ENCODE peak calls at places on chromosomes 2 and 18, in six cellular contexts. One of them, this sample, is unnamed.

GRCh38 chr2:11998626-11999378 is 252.4 kb downstream of the LPIN1 start:
- DNase-seq in activated naive CD8-positive, alpha-beta T cell treated with anti-CD3 and anti-CD28 coated beads for 36 hours: no peak
- DNase-seq in astrocyte of the spinal cord: no peak
- DNase-seq in lung: no peak
- DNase-seq in HT-29: no peak
- DNase-seq in A549: no peak
- DNase-seq in this sample: no peak

GRCh38 chr2:189982777-189983394 is 79.6 kb downstream of the MSTN start:
- DNase-seq in astrocyte of the spinal cord: no peak
- DNase-seq in activated naive CD8-positive, alpha-beta T cell treated with anti-CD3 and anti-CD28 coated beads for 36 hours: no peak
- DNase-seq in HT-29: peak; percentile 18
- DNase-seq in lung: no peak
- DNase-seq in A549: peak; percentile 8
- DNase-seq in this sample: no peak

GRCh38 chr2:69816923-69817542 is 12.4 kb upstream of the GMCL1 start:
- DNase-seq in HT-29: peak; percentile 91
- DNase-seq in lung: peak; percentile 79
- DNase-seq in activated naive CD8-positive, alpha-beta T cell treated with anti-CD3 and anti-CD28 coated beads for 36 hours: peak; percentile 61
- DNase-seq in astrocyte of the spinal cord: peak; percentile 91
- DNase-seq in A549: peak; percentile 78
- DNase-seq in this sample: peak; percentile 88

GRCh38 chr2:208210688-208211451 is 21.0 kb upstream of the C2orf80 start:
- DNase-seq in HT-29: no peak
- DNase-seq in A549: no peak
- DNase-seq in lung: no peak
- DNase-seq in astrocyte of the spinal cord: no peak
- DNase-seq in activated naive CD8-positive, alpha-beta T cell treated with anti-CD3 and anti-CD28 coated beads for 36 hours: no peak
- DNase-seq in this sample: no peak

GRCh38 chr2:42063383-42064171 is 15.8 kb downstream of the PKDCC start:
- DNase-seq in astrocyte of the spinal cord: no peak
- DNase-seq in A549: no peak
- DNase-seq in activated naive CD8-positive, alpha-beta T cell treated with anti-CD3 and anti-CD28 coated beads for 36 hours: no peak
- DNase-seq in HT-29: no peak
- DNase-seq in lung: no peak
- DNase-seq in this sample: no peak

GRCh38 chr18:62660741-62661140 is 54.6 kb upstream of the PHLPP1 start:
- DNase-seq in astrocyte of the spinal cord: no peak
- DNase-seq in lung: no peak
- DNase-seq in A549: no peak
- DNase-seq in activated naive CD8-positive, alpha-beta T cell treated with anti-CD3 and anti-CD28 coated beads for 36 hours: no peak
- DNase-seq in HT-29: no peak
- DNase-seq in this sample: peak; percentile 85

GRCh38 chr18:2083691-2084090 is 487.6 kb downstream of the METTL4 start:
- DNase-seq in A549: no peak
- DNase-seq in lung: no peak
- DNase-seq in astrocyte of the spinal cord: no peak
- DNase-seq in activated naive CD8-positive, alpha-beta T cell treated with anti-CD3 and anti-CD28 coated beads for 36 hours: peak; percentile 6
- DNase-seq in HT-29: peak; percentile 56
- DNase-seq in this sample: peak; percentile 55

GRCh38 chr2:99942948-99943347 is 199.4 kb downstream of the AFF3 start:
- DNase-seq in activated naive CD8-positive, alpha-beta T cell treated with anti-CD3 and anti-CD28 coated beads for 36 hours: no peak
- DNase-seq in lung: peak; percentile 9
- DNase-seq in HT-29: no peak
- DNase-seq in A549: no peak
- DNase-seq in astrocyte of the spinal cord: no peak
- DNase-seq in this sample: no peak

GRCh38 chr18:54580202-54580729 is 10.8 kb upstream of the DYNAP start:
- DNase-seq in activated naive CD8-positive, alpha-beta T cell treated with anti-CD3 and anti-CD28 coated beads for 36 hours: no peak
- DNase-seq in A549: no peak
- DNase-seq in lung: no peak
- DNase-seq in astrocyte of the spinal cord: no peak
- DNase-seq in HT-29: no peak
- DNase-seq in this sample: no peak

GRCh38 chr2:109437325-109438090 is 176.3 kb downstream of the SEPTIN10 start:
- DNase-seq in astrocyte of the spinal cord: no peak
- DNase-seq in A549: no peak
- DNase-seq in lung: no peak
- DNase-seq in activated naive CD8-positive, alpha-beta T cell treated with anti-CD3 and anti-CD28 coated beads for 36 hours: no peak
- DNase-seq in HT-29: peak; percentile 7
- DNase-seq in this sample: no peak

GRCh38 chr2:173187911-173188788 is 112.5 kb downstream of the MAP3K20 start:
- DNase-seq in A549: no peak
- DNase-seq in astrocyte of the spinal cord: peak; percentile 58
- DNase-seq in HT-29: no peak
- DNase-seq in activated naive CD8-positive, alpha-beta T cell treated with anti-CD3 and anti-CD28 coated beads for 36 hours: no peak
- DNase-seq in lung: no peak
- DNase-seq in this sample: no peak

GRCh38 chr2:47506436-47506835 is 103.5 kb downstream of the MSH2 start:
- DNase-seq in lung: no peak
- DNase-seq in activated naive CD8-positive, alpha-beta T cell treated with anti-CD3 and anti-CD28 coated beads for 36 hours: no peak
- DNase-seq in HT-29: no peak
- DNase-seq in astrocyte of the spinal cord: no peak
- DNase-seq in A549: no peak
- DNase-seq in this sample: no peak

GRCh38 chr18:24270937-24271380 is 126.7 kb downstream of the OSBPL1A start:
- DNase-seq in lung: no peak
- DNase-seq in A549: no peak
- DNase-seq in activated naive CD8-positive, alpha-beta T cell treated with anti-CD3 and anti-CD28 coated beads for 36 hours: no peak
- DNase-seq in astrocyte of the spinal cord: peak; percentile 60
- DNase-seq in HT-29: peak; percentile 51
- DNase-seq in this sample: no peak

GRCh38 chr2:46943881-46944798 is 28.5 kb upstream of the MCFD2 start:
- DNase-seq in activated naive CD8-positive, alpha-beta T cell treated with anti-CD3 and anti-CD28 coated beads for 36 hours: peak; percentile 76
- DNase-seq in astrocyte of the spinal cord: no peak
- DNase-seq in A549: no peak
- DNase-seq in lung: no peak
- DNase-seq in HT-29: no peak
- DNase-seq in this sample: no peak

GRCh38 chr2:38174646-38175096 is 98.7 kb upstream of the CYP1B1 start:
- DNase-seq in lung: peak; percentile 57
- DNase-seq in astrocyte of the spinal cord: peak; percentile 97
- DNase-seq in HT-29: no peak
- DNase-seq in A549: no peak
- DNase-seq in activated naive CD8-positive, alpha-beta T cell treated with anti-CD3 and anti-CD28 coated beads for 36 hours: no peak
- DNase-seq in this sample: no peak

GRCh38 chr2:62382757-62383156 is 123.2 kb downstream of the TMEM17 start:
- DNase-seq in HT-29: no peak
- DNase-seq in activated naive CD8-positive, alpha-beta T cell treated with anti-CD3 and anti-CD28 coated beads for 36 hours: no peak
- DNase-seq in lung: no peak
- DNase-seq in A549: no peak
- DNase-seq in astrocyte of the spinal cord: no peak
- DNase-seq in this sample: peak; percentile 24

GRCh38 chr2:119702918-119703401 is 24.0 kb downstream of the TMEM177 start:
- DNase-seq in A549: peak; percentile 64
- DNase-seq in astrocyte of the spinal cord: peak; percentile 56
- DNase-seq in HT-29: peak; percentile 87
- DNase-seq in lung: peak; percentile 78
- DNase-seq in activated naive CD8-positive, alpha-beta T cell treated with anti-CD3 and anti-CD28 coated beads for 36 hours: peak; percentile 69
- DNase-seq in this sample: peak; percentile 74

GRCh38 chr18:12091742-12092141 is 1.9 kb upstream of the ANKRD62 start:
- DNase-seq in activated naive CD8-positive, alpha-beta T cell treated with anti-CD3 and anti-CD28 coated beads for 36 hours: no peak
- DNase-seq in lung: no peak
- DNase-seq in HT-29: no peak
- DNase-seq in A549: no peak
- DNase-seq in astrocyte of the spinal cord: no peak
- DNase-seq in this sample: no peak

GRCh38 chr2:14255135-14255820 is 377.2 kb upstream of the LRATD1 start:
- DNase-seq in A549: no peak
- DNase-seq in astrocyte of the spinal cord: no peak
- DNase-seq in lung: no peak
- DNase-seq in HT-29: no peak
- DNase-seq in activated naive CD8-positive, alpha-beta T cell treated with anti-CD3 and anti-CD28 coated beads for 36 hours: no peak
- DNase-seq in this sample: peak; percentile 93

This sample was measured in NCI-H146.